ENCODE peak calls at places on chromosomes 6 and 20, in six cellular contexts. B is stomach, F is fibroblast of lung, C is left lung, U is ascending aorta, H is uterus. M is an unnamed sample.

GRCh38 chr6:97423190-97423589 is 140.2 kb upstream of the MMS22L start:
- DNase-seq in B (no peak), F (no peak), C (no peak), U (no peak), H (no peak), M (no peak)

GRCh38 chr20:44089987-44090674 is 96.9 kb downstream of the JPH2 start:
- DNase-seq in B (no peak), F (peak; percentile 64), C (no peak), U (no peak), H (no peak), M (no peak)

GRCh38 chr6:43842231-43842794 is 72.3 kb downstream of the VEGFA start:
- DNase-seq in B (no peak), F (peak; percentile 86), C (no peak), U (no peak), H (no peak), M (no peak)

GRCh38 chr6:156760377-156760776 is 16.8 kb upstream of the ARID1B start:
- DNase-seq in B (no peak), F (no peak), C (no peak), U (no peak), H (no peak), M (no peak)

GRCh38 chr6:80388515-80388914 is 282.0 kb downstream of the BCKDHB start:
- DNase-seq in B (no peak), F (no peak), C (no peak), U (no peak), H (no peak), M (no peak)

GRCh38 chr20:37630161-37630560 is 63.7 kb upstream of the CTNNBL1 start:
- DNase-seq in B (no peak), F (no peak), C (no peak), U (no peak), H (no peak), M (peak; percentile 12)

GRCh38 chr6:93407186-93407585 is 12.2 kb downstream of the EPHA7 start:
- DNase-seq in B (no peak), F (peak; percentile 26), C (no peak), U (no peak), H (no peak), M (no peak)

GRCh38 chr6:5142915-5143314 is 57.8 kb downstream of the PPP1R3G start:
- DNase-seq in B (no peak), F (no peak), C (no peak), U (no peak), H (no peak), M (no peak)

GRCh38 chr6:109595998-109596397 is 95.0 kb downstream of the AK9 start:
- DNase-seq in B (no peak), F (peak; percentile 36), C (no peak), U (no peak), H (no peak), M (no peak)

GRCh38 chr6:43205849-43206248 is 23.4 kb downstream of the DNPH1 start:
- DNase-seq in B (no peak), F (no peak), C (no peak), U (no peak), H (no peak), M (no peak)

GRCh38 chr20:6048391-6048790 is 5.5 kb downstream of the LRRN4 start:
- DNase-seq in B (no peak), F (no peak), C (no peak), U (no peak), H (no peak), M (no peak)

GRCh38 chr6:167706313-167707109 is 120.2 kb upstream of the AFDN start:
- DNase-seq in B (no peak), F (no peak), C (no peak), U (no peak), H (no peak), M (no peak)

GRCh38 chr6:5710516-5710915 is 296.2 kb downstream of the NRN1 start:
- DNase-seq in B (no peak), F (no peak), C (no peak), U (no peak), H (no peak), M (no peak)

GRCh38 chr6:6643398-6643797 is 54.9 kb downstream of the LY86 start:
- DNase-seq in B (no peak), F (no peak), C (no peak), U (no peak), H (no peak), M (no peak)

GRCh38 chr20:36346256-36346655 is 40.1 kb downstream of the DLGAP4 start:
- DNase-seq in B (no peak), F (no peak), C (peak; percentile 5), U (no peak), H (no peak), M (no peak)

GRCh38 chr20:50774515-50774914 is 20.3 kb upstream of the BCAS4 start:
- DNase-seq in B (no peak), F (no peak), C (no peak), U (no peak), H (no peak), M (no peak)

GRCh38 chr6:83160167-83160566 is 32.9 kb downstream of the PGM3 start:
- DNase-seq in B (no peak), F (no peak), C (no peak), U (no peak), H (no peak), M (no peak)

GRCh38 chr20:40961176-40961575 is 67.4 kb upstream of the TOP1 start:
- DNase-seq in B (peak; percentile 10), F (no peak), C (no peak), U (no peak), H (no peak), M (no peak)

GRCh38 chr6:105992315-105992961 is 93.7 kb upstream of the PRDM1 start:
- DNase-seq in B (peak; percentile 90), F (peak; percentile 72), C (peak; percentile 96), U (no peak), H (peak; percentile 87), M (peak; percentile 86)

GRCh38 chr6:107690546-107690863 is 133.6 kb downstream of the SCML4 start:
- DNase-seq in B (no peak), F (no peak), C (no peak), U (no peak), H (peak; percentile 53), M (no peak)

GRCh38 chr20:15922556-15922955 is 650.7 kb downstream of the KIF16B start:
- DNase-seq in B (no peak), F (no peak), C (no peak), U (no peak), H (no peak), M (no peak)

GRCh38 chr6:33441457-33441856 is 12.9 kb upstream of the ZBTB9 start:
- DNase-seq in B (no peak), F (no peak), C (no peak), U (no peak), H (no peak), M (no peak)

GRCh38 chr6:33445020-33445676 is 9.2 kb upstream of the ZBTB9 start:
- DNase-seq in B (no peak), F (no peak), C (no peak), U (no peak), H (no peak), M (no peak)

GRCh38 chr6:33442283-33442682 is 12.1 kb upstream of the ZBTB9 start:
- DNase-seq in B (no peak), F (no peak), C (no peak), U (no peak), H (no peak), M (no peak)

GRCh38 chr6:33443025-33443424 is 11.4 kb upstream of the ZBTB9 start:
- DNase-seq in B (no peak), F (no peak), C (no peak), U (no peak), H (no peak), M (no peak)

GRCh38 chr6:33443619-33444504 is 10.5 kb upstream of the ZBTB9 start:
- DNase-seq in B (no peak), F (no peak), C (no peak), U (no peak), H (no peak), M (no peak)
- H3K36me3 ChIP-seq in B (peaks cover 76% of the 10 kb centered on the region), F (peaks cover 22% of the 10 kb centered on the region), C (no peaks in the 10 kb centered on the region), U (peaks cover 68% of the 10 kb centered on the region), H (no peaks in the 10 kb centered on the region), M (no peaks in the 10 kb centered on the region)

GRCh38 chr20:61123286-61123685 is 128.8 kb upstream of the CDH4 start:
- DNase-seq in B (no peak), F (no peak), C (no peak), U (no peak), H (no peak), M (no peak)

GRCh38 chr20:61119263-61119662 is 132.8 kb upstream of the CDH4 start:
- DNase-seq in B (no peak), F (no peak), C (no peak), U (no peak), H (no peak), M (no peak)

GRCh38 chr20:61118429-61119224 is 133.4 kb upstream of the CDH4 start:
- DNase-seq in B (no peak), F (peak; percentile 81), C (no peak), U (no peak), H (no peak), M (no peak)

GRCh38 chr20:61121661-61122060 is 130.4 kb upstream of the CDH4 start:
- DNase-seq in B (no peak), F (no peak), C (no peak), U (no peak), H (no peak), M (no peak)

GRCh38 chr20:61120595-61121515 is 131.2 kb upstream of the CDH4 start:
- DNase-seq in B (no peak), F (peak; percentile 65), C (no peak), U (no peak), H (no peak), M (no peak)
- TF ChIP-seq CTCF in B (no peak), F (peak; percentile 63), C (peak; percentile 12), U (no peak), H (peak; percentile 9), M (peak; percentile 61)

DNA sequence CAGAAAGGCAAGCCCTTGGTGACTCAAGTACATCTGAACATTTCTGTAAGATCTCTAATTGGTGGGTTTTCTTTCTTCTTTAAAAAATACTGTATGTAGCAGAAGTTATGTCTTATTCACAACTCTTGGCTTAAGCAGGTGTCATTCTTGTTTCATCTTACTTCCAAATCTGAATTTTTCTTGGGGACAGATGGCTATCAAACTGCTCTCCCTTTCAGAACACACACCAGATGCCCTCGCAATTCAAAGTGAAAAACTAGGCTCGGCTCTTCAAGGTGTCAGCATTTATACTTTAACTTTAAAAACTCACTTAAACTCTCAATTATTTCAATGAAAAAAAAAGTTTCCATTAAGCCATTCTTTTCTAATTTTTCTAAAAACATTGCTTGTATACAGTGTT is 49.7 kb downstream of the PAK5 start:
- DNase-seq in B (no peak), F (no peak), C (no peak), U (no peak), H (no peak), M (no peak)
- H3K4me1 ChIP-seq in B (no peaks in the 10 kb centered on the region), F (no peaks in the 10 kb centered on the region), C (no peaks in the 10 kb centered on the region), U (no peaks in the 10 kb centered on the region), H (no peaks in the 10 kb centered on the region), M (no peaks in the 10 kb centered on the region)

GRCh38 chr6:2893276-2893675 is 9.8 kb downstream of the SERPINB9 start:
- DNase-seq in B (no peak), F (no peak), C (no peak), U (no peak), H (no peak), M (no peak)

GRCh38 chr6:2899596-2899995 is 3.5 kb downstream of the SERPINB9 start:
- DNase-seq in B (no peak), F (no peak), C (no peak), U (no peak), H (no peak), M (no peak)

GRCh38 chr6:2895072-2895471 is 8.0 kb downstream of the SERPINB9 start:
- DNase-seq in B (no peak), F (no peak), C (no peak), U (no peak), H (no peak), M (no peak)

GRCh38 chr6:2900221-2900807 is 2.8 kb downstream of the SERPINB9 start:
- DNase-seq in B (no peak), F (no peak), C (no peak), U (no peak), H (no peak), M (no peak)

GRCh38 chr6:2896741-2897140 is 6.4 kb downstream of the SERPINB9 start:
- DNase-seq in B (no peak), F (no peak), C (no peak), U (no peak), H (no peak), M (no peak)
- H3K36me3 ChIP-seq in B (peaks cover 31% of the 10 kb centered on the region), F (no peaks in the 10 kb centered on the region), C (peaks cover 4% of the 10 kb centered on the region), U (peaks cover 27% of the 10 kb centered on the region), H (no peaks in the 10 kb centered on the region), M (no peaks in the 10 kb centered on the region)

M was measured in heart right ventricle.